ENCODE peak calls at places on chromosomes 4 and X, in four cellular contexts. E is thyroid gland, F is lower lobe of right lung, D is right atrium auricular region. L is an unnamed sample. For H3K4me1, the result is how much of the 10 kb centered on the place peaks cover.

GRCh38 chr4:155207534-155208257 is 740 bp upstream of the NPY2R start:
- DNase-seq in E (no peak), F (no peak), D (no peak), L (no peak)

GRCh38 chr4:123562994-123563745 is 166.6 kb downstream of the SPRY1 start:
- DNase-seq in E (no peak), F (no peak), D (no peak), L (no peak)

GRCh38 chr4:8393593-8394038 is 46.9 kb downstream of the ACOX3 start:
- DNase-seq in E (peak), F (no peak), D (peak), L (no peak)

GRCh38 chrX:108001218-108001814 is 19.1 kb upstream of the TEX13B start:
- DNase-seq in E (peak), F (no peak), D (no peak), L (peak)

GRCh38 chrX:55907968-55908607 is 190.5 kb downstream of the RRAGB start:
- DNase-seq in E (peak), F (peak), D (peak), L (peak)

GRCh38 chrX:74246524-74246923 is 57.5 kb upstream of the ZCCHC13 start:
- DNase-seq in E (no peak), F (no peak), D (no peak), L (peak)

GRCh38 chrX:140505421-140506337 is 810 bp upstream of the SOX3 start:
- DNase-seq in E (no peak), F (no peak), D (no peak), L (no peak)

GRCh38 chr4:18756661-18757060 is 735.1 kb upstream of the LCORL start:
- DNase-seq in E (no peak), F (no peak), D (no peak), L (no peak)

GRCh38 chrX:38260231-38260630 is 39.6 kb upstream of the SRPX start:
- DNase-seq in E (no peak), F (no peak), D (no peak), L (peak)

GRCh38 chrX:151973262-151973661 is 1.2 kb downstream of the GABRE start:
- DNase-seq in E (no peak), F (no peak), D (no peak), L (no peak)

GRCh38 chr4:176425035-176425434 is 105.3 kb downstream of the SPCS3 start:
- DNase-seq in E (no peak), F (no peak), D (no peak), L (no peak)

GRCh38 chr4:113708250-113708649 is 53.3 kb downstream of the CAMK2D start:
- DNase-seq in E (no peak), F (no peak), D (no peak), L (no peak)

GRCh38 chr4:13922873-13923645 is 295.5 kb upstream of the BOD1L1 start:
- DNase-seq in E (no peak), F (no peak), D (no peak), L (no peak)

GRCh38 chrX:69362889-69363288 is 141.2 kb upstream of the NALF2 start:
- DNase-seq in E (peak), F (no peak), D (no peak), L (no peak)

GRCh38 chr4:82181789-82182188 is 192.0 kb downstream of the HNRNPD start:
- DNase-seq in E (no peak), F (no peak), D (no peak), L (no peak)

GRCh38 chr4:170827562-170828260 is 738.0 kb upstream of the AADAT start:
- DNase-seq in E (no peak), F (no peak), D (no peak), L (no peak)

GRCh38 chrX:102744307-102744706 is 23.8 kb downstream of the GPRASP3 start:
- DNase-seq in E (no peak), F (no peak), D (no peak), L (no peak)

GRCh38 chrX:72394518-72395163 is 88.9 kb upstream of the CITED1 start:
- DNase-seq in E (peak), F (no peak), D (no peak), L (no peak)

GRCh38 chrX:86133761-86134160 is 14.5 kb upstream of the DACH2 start:
- DNase-seq in E (no peak), F (no peak), D (no peak), L (no peak)

GRCh38 chr4:8182858-8183725 is 16.0 kb upstream of the SH3TC1 start:
- DNase-seq in E (peak), F (peak), D (peak), L (peak)

GRCh38 chr4:140754918-140755810 is 1.0 kb downstream of the TBC1D9 start:
- DNase-seq in E (no peak), F (no peak), D (no peak), L (peak)

GRCh38 chr4:96312049-96312685 is 472.3 kb downstream of the PDHA2 start:
- DNase-seq in E (no peak), F (no peak), D (no peak), L (peak)

GRCh38 chrX:3518870-3519269 is 172.4 kb upstream of the MXRA5 start:
- DNase-seq in E (no peak), F (no peak), D (peak), L (no peak)

GRCh38 chr4:98746530-98746929 is 88.1 kb upstream of the TSPAN5 start:
- DNase-seq in E (no peak), F (no peak), D (no peak), L (peak)

GRCh38 chr4:39712819-39713607 is 15.1 kb downstream of the UBE2K start:
- DNase-seq in E (no peak), F (no peak), D (peak), L (no peak)

GRCh38 chr4:156584100-156584499 is 387.5 kb downstream of the PDGFC start:
- DNase-seq in E (no peak), F (no peak), D (no peak), L (no peak)

GRCh38 chr4:113478032-113478431 is 283.5 kb downstream of the CAMK2D start:
- DNase-seq in E (no peak), F (no peak), D (no peak), L (no peak)

GRCh38 chr4:86054676-86055075 is 305.2 kb downstream of the MAPK10 start:
- DNase-seq in E (no peak), F (no peak), D (no peak), L (no peak)

GRCh38 chr4:98603683-98604573 is 54.5 kb downstream of the TSPAN5 start:
- DNase-seq in E (no peak), F (no peak), D (no peak), L (no peak)

GRCh38 chr4:67198757-67199156 is 346.5 kb downstream of the CENPC start:
- DNase-seq in E (no peak), F (no peak), D (no peak), L (no peak)

GRCh38 chr4:112520598-112521122 is 4.7 kb upstream of the NEUROG2 start:
- DNase-seq in E (no peak), F (no peak), D (no peak), L (no peak)

GRCh38 chrX:134734343-134735001 is 76.2 kb upstream of the PLAC1 start:
- DNase-seq in E (no peak), F (no peak), D (no peak), L (no peak)
- H3K27ac ChIP-seq in E (no peak), F (no peak), D (no peak), L (no peak)

GRCh38 chr4:16591867-16592266 is 306.6 kb downstream of the LDB2 start:
- DNase-seq in E (peak), F (no peak), D (no peak), L (no peak)
- H3K4me3 ChIP-seq in E (no peak), F (no peak), D (no peak), L (no peak)

GRCh38 chr4:1305781-1306455 is 16.2 kb downstream of the MAEA start:
- DNase-seq in E (no peak), F (peak), D (no peak), L (peak)
- H3K4me1 ChIP-seq in E (half or more), F (under half), D (under half), L (under half)

GRCh38 chrX:154486052-154486395 is 391 bp downstream of the UBL4A start:
- DNase-seq in E (peak), F (no peak), D (no peak), L (peak)

GRCh38 chrX:154483325-154483724 is 3.1 kb downstream of the UBL4A start:
- DNase-seq in E (no peak), F (no peak), D (no peak), L (no peak)

GRCh38 chrX:154486396-154487207 is at the start of gene UBL4A:
- DNase-seq in E (peak), F (peak), D (no peak), L (peak)

GRCh38 chrX:154484255-154485149 is 1.9 kb downstream of the UBL4A start:
- DNase-seq in E (no peak), F (no peak), D (no peak), L (peak)

GRCh38 chrX:154485150-154486051 is 1.0 kb downstream of the UBL4A start:
- DNase-seq in E (peak), F (no peak), D (no peak), L (no peak)
- H3K27ac ChIP-seq in E (peak), F (peak), D (peak), L (peak)

GRCh38 chrX:9164086-9164485 is 130.2 kb upstream of the FAM9B start:
- DNase-seq in E (no peak), F (no peak), D (no peak), L (no peak)

GRCh38 chrX:9164535-9165425 is 130.9 kb upstream of the FAM9B start:
- DNase-seq in E (no peak), F (no peak), D (no peak), L (no peak)

GRCh38 chrX:9160698-9161329 is 126.9 kb upstream of the FAM9B start:
- DNase-seq in E (no peak), F (no peak), D (no peak), L (no peak)

GRCh38 chrX:9166566-9166909 is 132.6 kb upstream of the FAM9B start:
- DNase-seq in E (no peak), F (no peak), D (no peak), L (no peak)

DNA sequence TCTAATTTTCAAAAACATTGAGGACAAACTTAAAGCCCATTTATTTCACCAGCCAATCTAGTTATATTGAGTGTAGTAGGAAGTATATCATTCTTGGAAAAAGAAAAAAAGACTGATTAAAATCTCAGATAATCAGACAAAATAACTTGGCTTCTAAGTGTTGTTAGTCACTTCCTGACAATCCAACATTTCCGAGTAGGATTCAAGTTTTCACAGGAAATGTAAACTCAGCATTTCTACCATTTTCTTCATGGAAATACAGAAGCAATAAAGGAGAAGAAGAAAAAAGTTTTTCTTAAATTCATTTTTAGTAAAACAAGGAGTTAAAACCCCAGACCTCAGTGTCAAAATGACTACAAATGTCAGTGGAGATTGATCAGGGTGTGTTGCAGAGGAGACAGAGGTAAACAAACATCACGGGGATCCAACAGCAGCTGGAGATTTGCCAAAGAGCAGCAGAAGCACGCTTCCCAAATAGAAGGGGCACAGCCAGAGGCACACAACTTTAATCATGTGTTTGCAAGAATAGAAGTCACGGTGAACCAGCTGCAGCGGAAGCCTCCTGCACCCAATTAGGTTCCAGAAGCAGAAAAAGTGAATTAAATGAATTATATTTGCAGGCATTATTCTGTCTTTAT is 129.3 kb upstream of the FAM9B start:
- DNase-seq in E (no peak), F (no peak), D (no peak), L (no peak)
- H3K4me3 ChIP-seq in E (no peak), F (no peak), D (no peak), L (no peak)

DNA sequence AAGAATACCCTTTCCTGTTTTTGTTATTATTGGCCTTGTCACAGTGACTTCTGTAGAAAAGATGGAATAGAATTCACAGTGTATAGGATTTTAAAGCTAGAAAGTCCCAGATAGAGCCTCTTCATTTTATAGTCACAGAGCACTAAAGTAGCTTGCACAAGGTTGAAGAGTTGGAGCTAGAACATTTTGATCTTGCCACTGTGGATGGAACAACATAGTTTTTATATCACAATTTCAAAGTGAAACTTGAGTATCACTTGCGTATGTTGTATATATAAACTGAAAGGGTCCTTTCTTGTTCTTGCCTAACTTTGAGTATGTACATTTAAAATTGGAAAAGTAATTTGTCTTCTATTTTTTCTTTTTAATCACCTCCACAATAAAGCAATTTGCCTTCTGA is 2.7 kb downstream of the USO1 start:
- DNase-seq in E (no peak), F (no peak), D (no peak), L (peak)
- H3K4me1 ChIP-seq in E (under half), F (half or more), D (half or more), L (under half)

GRCh38 chrX:136866337-136867095 is 14.0 kb downstream of the RBMX start:
- DNase-seq in E (no peak), F (no peak), D (no peak), L (peak)

GRCh38 chrX:136858007-136858756 is 22.3 kb downstream of the RBMX start:
- DNase-seq in E (no peak), F (no peak), D (no peak), L (no peak)

GRCh38 chrX:136865270-136866168 is 15.0 kb downstream of the RBMX start:
- DNase-seq in E (no peak), F (no peak), D (no peak), L (no peak)

GRCh38 chrX:136863826-136864225 is 16.7 kb downstream of the RBMX start:
- DNase-seq in E (no peak), F (no peak), D (no peak), L (no peak)

GRCh38 chrX:136861877-136862276 is 18.6 kb downstream of the RBMX start:
- DNase-seq in E (no peak), F (no peak), D (no peak), L (no peak)
- H3K27ac ChIP-seq in E (no peak), F (no peak), D (no peak), L (no peak)

DNA sequence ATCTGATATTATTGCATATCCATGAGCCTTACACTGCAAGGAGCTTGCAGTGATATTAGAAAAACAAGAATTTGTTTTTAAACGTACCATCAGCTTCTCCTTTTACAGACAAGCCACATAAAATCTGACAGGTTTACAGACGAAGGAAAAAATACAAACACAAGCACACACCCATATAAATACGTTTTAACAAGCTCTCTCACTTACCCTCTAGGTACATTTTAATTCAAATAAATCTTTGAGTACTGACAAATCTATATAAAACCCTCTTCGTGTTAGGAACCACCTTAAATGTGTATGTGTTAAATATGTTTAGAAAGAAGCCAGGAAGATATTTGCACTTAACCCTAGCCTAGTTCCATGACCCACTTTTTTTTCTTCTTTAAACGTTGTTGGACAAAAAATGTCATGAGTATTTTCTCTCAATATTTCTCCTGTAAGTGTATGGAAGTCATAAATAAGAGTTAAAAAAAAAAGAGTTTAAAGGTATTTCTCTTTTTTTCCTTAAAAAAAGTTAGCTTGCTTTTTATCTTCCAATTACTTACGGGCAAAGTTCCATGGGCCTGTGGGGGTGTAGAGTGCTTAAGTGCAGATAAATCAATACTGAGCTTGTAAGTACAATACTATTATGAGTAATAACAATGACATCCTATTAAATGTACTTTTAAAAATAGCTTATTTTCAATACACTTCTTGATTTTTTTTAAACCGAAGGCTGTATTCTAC is 1.5 kb downstream of the ARAP2 start:
- DNase-seq in E (no peak), F (no peak), D (no peak), L (peak)
- H3K4me3 ChIP-seq in E (peak), F (peak), D (no peak), L (no peak)